ENCODE peak calls at places on chromosomes 3 and 15, in seven cellular contexts. One of them, this sample, is unnamed.

GRCh38 chr3:172410702-172411477 is 37.4 kb downstream of the GHSR start:
- DNase-seq in stimulated activated CD4-positive, alpha-beta T cell treated with anti-CD3 and anti-CD28 coated beads, Interleukin-1b, Interleukin-23, amount 100 ng/mL, for 1 hour: no peak
- DNase-seq in aorta: no peak
- DNase-seq in memory B cell: no peak
- DNase-seq in globus pallidus: no peak
- DNase-seq in NCI-H1694: no peak
- DNase-seq in GM23338: no peak
- DNase-seq in this sample: no peak

GRCh38 chr3:56042326-56042951 is 425.8 kb downstream of the ERC2 start:
- DNase-seq in NCI-H1694: peak
- DNase-seq in globus pallidus: peak
- DNase-seq in GM23338: peak
- DNase-seq in aorta: no peak
- DNase-seq in stimulated activated CD4-positive, alpha-beta T cell treated with anti-CD3 and anti-CD28 coated beads, Interleukin-1b, Interleukin-23, amount 100 ng/mL, for 1 hour: no peak
- DNase-seq in memory B cell: no peak
- DNase-seq in this sample: peak

GRCh38 chr3:13045904-13046568 is 27.2 kb downstream of the IQSEC1 start:
- DNase-seq in aorta: no peak
- DNase-seq in GM23338: no peak
- DNase-seq in globus pallidus: no peak
- DNase-seq in stimulated activated CD4-positive, alpha-beta T cell treated with anti-CD3 and anti-CD28 coated beads, Interleukin-1b, Interleukin-23, amount 100 ng/mL, for 1 hour: no peak
- DNase-seq in NCI-H1694: peak
- DNase-seq in memory B cell: peak
- DNase-seq in this sample: no peak

GRCh38 chr15:78280289-78281072 is 16.1 kb downstream of the DNAJA4 start:
- DNase-seq in memory B cell: no peak
- DNase-seq in stimulated activated CD4-positive, alpha-beta T cell treated with anti-CD3 and anti-CD28 coated beads, Interleukin-1b, Interleukin-23, amount 100 ng/mL, for 1 hour: no peak
- DNase-seq in GM23338: no peak
- DNase-seq in aorta: no peak
- DNase-seq in NCI-H1694: no peak
- DNase-seq in globus pallidus: no peak
- DNase-seq in this sample: no peak

GRCh38 chr3:69051796-69052566 is at the start of gene TMF1:
- DNase-seq in NCI-H1694: no peak
- DNase-seq in GM23338: peak
- DNase-seq in globus pallidus: peak
- DNase-seq in stimulated activated CD4-positive, alpha-beta T cell treated with anti-CD3 and anti-CD28 coated beads, Interleukin-1b, Interleukin-23, amount 100 ng/mL, for 1 hour: peak
- DNase-seq in memory B cell: peak
- DNase-seq in aorta: peak
- DNase-seq in this sample: peak

GRCh38 chr3:5739949-5740348 is 552.4 kb downstream of the EDEM1 start:
- DNase-seq in aorta: no peak
- DNase-seq in stimulated activated CD4-positive, alpha-beta T cell treated with anti-CD3 and anti-CD28 coated beads, Interleukin-1b, Interleukin-23, amount 100 ng/mL, for 1 hour: no peak
- DNase-seq in memory B cell: no peak
- DNase-seq in GM23338: no peak
- DNase-seq in NCI-H1694: no peak
- DNase-seq in globus pallidus: no peak
- DNase-seq in this sample: no peak

GRCh38 chr3:197154-197855 is 742 bp downstream of the CHL1 start:
- DNase-seq in GM23338: peak
- DNase-seq in stimulated activated CD4-positive, alpha-beta T cell treated with anti-CD3 and anti-CD28 coated beads, Interleukin-1b, Interleukin-23, amount 100 ng/mL, for 1 hour: no peak
- DNase-seq in NCI-H1694: no peak
- DNase-seq in globus pallidus: no peak
- DNase-seq in memory B cell: peak
- DNase-seq in aorta: no peak
- DNase-seq in this sample: no peak

GRCh38 chr3:52986049-52986448 is 59.8 kb downstream of the SFMBT1 start:
- DNase-seq in globus pallidus: no peak
- DNase-seq in NCI-H1694: no peak
- DNase-seq in GM23338: no peak
- DNase-seq in memory B cell: no peak
- DNase-seq in stimulated activated CD4-positive, alpha-beta T cell treated with anti-CD3 and anti-CD28 coated beads, Interleukin-1b, Interleukin-23, amount 100 ng/mL, for 1 hour: no peak
- DNase-seq in aorta: no peak
- DNase-seq in this sample: peak

GRCh38 chr3:70049761-70050160 is 50.2 kb downstream of the SAMMSON start:
- DNase-seq in aorta: no peak
- DNase-seq in stimulated activated CD4-positive, alpha-beta T cell treated with anti-CD3 and anti-CD28 coated beads, Interleukin-1b, Interleukin-23, amount 100 ng/mL, for 1 hour: no peak
- DNase-seq in NCI-H1694: no peak
- DNase-seq in GM23338: peak
- DNase-seq in globus pallidus: no peak
- DNase-seq in memory B cell: no peak
- DNase-seq in this sample: peak

GRCh38 chr3:167876603-167877325 is 141.2 kb downstream of the SERPINI1 start:
- DNase-seq in GM23338: no peak
- DNase-seq in NCI-H1694: no peak
- DNase-seq in stimulated activated CD4-positive, alpha-beta T cell treated with anti-CD3 and anti-CD28 coated beads, Interleukin-1b, Interleukin-23, amount 100 ng/mL, for 1 hour: no peak
- DNase-seq in aorta: no peak
- DNase-seq in memory B cell: no peak
- DNase-seq in globus pallidus: no peak
- DNase-seq in this sample: peak

GRCh38 chr3:178948546-178948945 is 123.1 kb downstream of the ZMAT3 start:
- DNase-seq in GM23338: no peak
- DNase-seq in memory B cell: no peak
- DNase-seq in NCI-H1694: no peak
- DNase-seq in aorta: no peak
- DNase-seq in stimulated activated CD4-positive, alpha-beta T cell treated with anti-CD3 and anti-CD28 coated beads, Interleukin-1b, Interleukin-23, amount 100 ng/mL, for 1 hour: no peak
- DNase-seq in globus pallidus: no peak
- DNase-seq in this sample: peak

GRCh38 chr15:73540161-73540560 is 93.0 kb downstream of the NPTN start:
- DNase-seq in aorta: no peak
- DNase-seq in globus pallidus: no peak
- DNase-seq in stimulated activated CD4-positive, alpha-beta T cell treated with anti-CD3 and anti-CD28 coated beads, Interleukin-1b, Interleukin-23, amount 100 ng/mL, for 1 hour: no peak
- DNase-seq in NCI-H1694: no peak
- DNase-seq in GM23338: no peak
- DNase-seq in memory B cell: no peak
- DNase-seq in this sample: no peak

GRCh38 chr3:41369838-41370237 is 170.5 kb downstream of the CTNNB1 start:
- DNase-seq in memory B cell: no peak
- DNase-seq in aorta: no peak
- DNase-seq in GM23338: peak
- DNase-seq in stimulated activated CD4-positive, alpha-beta T cell treated with anti-CD3 and anti-CD28 coated beads, Interleukin-1b, Interleukin-23, amount 100 ng/mL, for 1 hour: no peak
- DNase-seq in globus pallidus: no peak
- DNase-seq in NCI-H1694: no peak
- DNase-seq in this sample: no peak

GRCh38 chr15:27993544-27993943 is 105.6 kb downstream of the OCA2 start:
- DNase-seq in globus pallidus: no peak
- DNase-seq in GM23338: no peak
- DNase-seq in memory B cell: no peak
- DNase-seq in NCI-H1694: no peak
- DNase-seq in aorta: no peak
- DNase-seq in stimulated activated CD4-positive, alpha-beta T cell treated with anti-CD3 and anti-CD28 coated beads, Interleukin-1b, Interleukin-23, amount 100 ng/mL, for 1 hour: no peak
- DNase-seq in this sample: no peak

GRCh38 chr3:158313344-158313927 is 203.5 kb downstream of the RSRC1 start:
- DNase-seq in GM23338: peak
- DNase-seq in memory B cell: no peak
- DNase-seq in globus pallidus: no peak
- DNase-seq in stimulated activated CD4-positive, alpha-beta T cell treated with anti-CD3 and anti-CD28 coated beads, Interleukin-1b, Interleukin-23, amount 100 ng/mL, for 1 hour: no peak
- DNase-seq in NCI-H1694: peak
- DNase-seq in aorta: no peak
- DNase-seq in this sample: peak

GRCh38 chr3:171851685-171852084 is 8.5 kb downstream of the TMEM212 start:
- DNase-seq in stimulated activated CD4-positive, alpha-beta T cell treated with anti-CD3 and anti-CD28 coated beads, Interleukin-1b, Interleukin-23, amount 100 ng/mL, for 1 hour: no peak
- DNase-seq in globus pallidus: no peak
- DNase-seq in NCI-H1694: no peak
- DNase-seq in GM23338: no peak
- DNase-seq in aorta: no peak
- DNase-seq in memory B cell: no peak
- DNase-seq in this sample: peak

GRCh38 chr3:94928921-94929320 is 866.1 kb downstream of the NSUN3 start:
- DNase-seq in globus pallidus: no peak
- DNase-seq in GM23338: no peak
- DNase-seq in NCI-H1694: no peak
- DNase-seq in stimulated activated CD4-positive, alpha-beta T cell treated with anti-CD3 and anti-CD28 coated beads, Interleukin-1b, Interleukin-23, amount 100 ng/mL, for 1 hour: no peak
- DNase-seq in aorta: no peak
- DNase-seq in memory B cell: no peak
- DNase-seq in this sample: peak

GRCh38 chr3:12230406-12230805 is 58.5 kb upstream of the PPARG start:
- DNase-seq in GM23338: no peak
- DNase-seq in aorta: no peak
- DNase-seq in stimulated activated CD4-positive, alpha-beta T cell treated with anti-CD3 and anti-CD28 coated beads, Interleukin-1b, Interleukin-23, amount 100 ng/mL, for 1 hour: no peak
- DNase-seq in NCI-H1694: no peak
- DNase-seq in globus pallidus: no peak
- DNase-seq in memory B cell: no peak
- DNase-seq in this sample: no peak

GRCh38 chr3:148240351-148240750 is 457.4 kb upstream of the AGTR1 start:
- DNase-seq in globus pallidus: no peak
- DNase-seq in GM23338: no peak
- DNase-seq in NCI-H1694: no peak
- DNase-seq in aorta: no peak
- DNase-seq in memory B cell: no peak
- DNase-seq in stimulated activated CD4-positive, alpha-beta T cell treated with anti-CD3 and anti-CD28 coated beads, Interleukin-1b, Interleukin-23, amount 100 ng/mL, for 1 hour: no peak
- DNase-seq in this sample: no peak

GRCh38 chr3:16484216-16484615 is 29.3 kb downstream of the RFTN1 start:
- DNase-seq in stimulated activated CD4-positive, alpha-beta T cell treated with anti-CD3 and anti-CD28 coated beads, Interleukin-1b, Interleukin-23, amount 100 ng/mL, for 1 hour: no peak
- DNase-seq in GM23338: no peak
- DNase-seq in aorta: no peak
- DNase-seq in memory B cell: no peak
- DNase-seq in NCI-H1694: no peak
- DNase-seq in globus pallidus: no peak
- DNase-seq in this sample: peak

GRCh38 chr15:92473784-92474183 is 80.1 kb downstream of the ST8SIA2 start:
- DNase-seq in globus pallidus: no peak
- DNase-seq in NCI-H1694: no peak
- DNase-seq in stimulated activated CD4-positive, alpha-beta T cell treated with anti-CD3 and anti-CD28 coated beads, Interleukin-1b, Interleukin-23, amount 100 ng/mL, for 1 hour: no peak
- DNase-seq in aorta: no peak
- DNase-seq in memory B cell: no peak
- DNase-seq in GM23338: no peak
- DNase-seq in this sample: no peak

GRCh38 chr3:187628169-187628568 is 42.0 kb downstream of the SST start:
- DNase-seq in memory B cell: no peak
- DNase-seq in NCI-H1694: no peak
- DNase-seq in GM23338: peak
- DNase-seq in stimulated activated CD4-positive, alpha-beta T cell treated with anti-CD3 and anti-CD28 coated beads, Interleukin-1b, Interleukin-23, amount 100 ng/mL, for 1 hour: no peak
- DNase-seq in globus pallidus: no peak
- DNase-seq in aorta: no peak
- DNase-seq in this sample: no peak

GRCh38 chr3:149095487-149095886 is 9.2 kb upstream of the HLTF start:
- DNase-seq in globus pallidus: no peak
- DNase-seq in memory B cell: no peak
- DNase-seq in aorta: no peak
- DNase-seq in GM23338: no peak
- DNase-seq in stimulated activated CD4-positive, alpha-beta T cell treated with anti-CD3 and anti-CD28 coated beads, Interleukin-1b, Interleukin-23, amount 100 ng/mL, for 1 hour: no peak
- DNase-seq in NCI-H1694: no peak
- DNase-seq in this sample: no peak

GRCh38 chr3:126481808-126482502 is 6.3 kb upstream of the ZXDC start:
- DNase-seq in memory B cell: no peak
- DNase-seq in stimulated activated CD4-positive, alpha-beta T cell treated with anti-CD3 and anti-CD28 coated beads, Interleukin-1b, Interleukin-23, amount 100 ng/mL, for 1 hour: no peak
- DNase-seq in aorta: peak
- DNase-seq in NCI-H1694: no peak
- DNase-seq in GM23338: no peak
- DNase-seq in globus pallidus: no peak
- DNase-seq in this sample: peak

GRCh38 chr3:31762888-31763351 is 218.1 kb downstream of the OSBPL10 start:
- DNase-seq in stimulated activated CD4-positive, alpha-beta T cell treated with anti-CD3 and anti-CD28 coated beads, Interleukin-1b, Interleukin-23, amount 100 ng/mL, for 1 hour: no peak
- DNase-seq in globus pallidus: no peak
- DNase-seq in aorta: no peak
- DNase-seq in memory B cell: no peak
- DNase-seq in GM23338: no peak
- DNase-seq in NCI-H1694: no peak
- DNase-seq in this sample: no peak

GRCh38 chr3:149377408-149378111 is at the start of gene TM4SF1:
- DNase-seq in NCI-H1694: no peak
- DNase-seq in aorta: peak
- DNase-seq in memory B cell: no peak
- DNase-seq in GM23338: peak
- DNase-seq in stimulated activated CD4-positive, alpha-beta T cell treated with anti-CD3 and anti-CD28 coated beads, Interleukin-1b, Interleukin-23, amount 100 ng/mL, for 1 hour: no peak
- DNase-seq in globus pallidus: no peak
- DNase-seq in this sample: peak

GRCh38 chr15:91605576-91605975 is 247.9 kb upstream of the SLCO3A1 start:
- DNase-seq in GM23338: no peak
- DNase-seq in NCI-H1694: no peak
- DNase-seq in globus pallidus: no peak
- DNase-seq in aorta: no peak
- DNase-seq in memory B cell: no peak
- DNase-seq in stimulated activated CD4-positive, alpha-beta T cell treated with anti-CD3 and anti-CD28 coated beads, Interleukin-1b, Interleukin-23, amount 100 ng/mL, for 1 hour: no peak
- DNase-seq in this sample: no peak

GRCh38 chr3:194304186-194304917 is 46.8 kb downstream of the CPN2 start:
- DNase-seq in memory B cell: no peak
- DNase-seq in aorta: peak
- DNase-seq in GM23338: no peak
- DNase-seq in globus pallidus: no peak
- DNase-seq in NCI-H1694: no peak
- DNase-seq in stimulated activated CD4-positive, alpha-beta T cell treated with anti-CD3 and anti-CD28 coated beads, Interleukin-1b, Interleukin-23, amount 100 ng/mL, for 1 hour: no peak
- DNase-seq in this sample: no peak

GRCh38 chr15:40543631-40544294 is 21.1 kb downstream of the CCDC32 start:
- DNase-seq in stimulated activated CD4-positive, alpha-beta T cell treated with anti-CD3 and anti-CD28 coated beads, Interleukin-1b, Interleukin-23, amount 100 ng/mL, for 1 hour: no peak
- DNase-seq in GM23338: no peak
- DNase-seq in globus pallidus: no peak
- DNase-seq in memory B cell: peak
- DNase-seq in NCI-H1694: no peak
- DNase-seq in aorta: no peak
- DNase-seq in this sample: no peak

GRCh38 chr3:57652203-57652602 is 40.7 kb downstream of the DENND6A start:
- DNase-seq in globus pallidus: no peak
- DNase-seq in stimulated activated CD4-positive, alpha-beta T cell treated with anti-CD3 and anti-CD28 coated beads, Interleukin-1b, Interleukin-23, amount 100 ng/mL, for 1 hour: no peak
- DNase-seq in aorta: no peak
- DNase-seq in GM23338: no peak
- DNase-seq in memory B cell: no peak
- DNase-seq in NCI-H1694: no peak
- DNase-seq in this sample: no peak

GRCh38 chr3:99967796-99968195 is 146.5 kb downstream of the FILIP1L start:
- DNase-seq in NCI-H1694: no peak
- DNase-seq in stimulated activated CD4-positive, alpha-beta T cell treated with anti-CD3 and anti-CD28 coated beads, Interleukin-1b, Interleukin-23, amount 100 ng/mL, for 1 hour: no peak
- DNase-seq in memory B cell: no peak
- DNase-seq in globus pallidus: no peak
- DNase-seq in aorta: no peak
- DNase-seq in GM23338: no peak
- DNase-seq in this sample: peak

This sample was measured in ELR.